ENCODE peak calls at places on chromosomes 7 and 10, in five cellular contexts. X is neuronal stem cell, Z is colonic mucosa, F is astrocyte, A is H1. I is an unnamed sample. For H3K4me1 and H3K36me3, the result is how much of the 10 kb centered on the place peaks cover.

GRCh38 chr7:134083766-134084487 is 43.2 kb upstream of the LRGUK start:
- DNase-seq in X (no peak), Z (no peak), F (peak), A (no peak), I (peak)

GRCh38 chr7:55509322-55509721 is 63.0 kb downstream of the VOPP1 start:
- DNase-seq in X (no peak), Z (no peak), F (peak), A (no peak), I (peak)

GRCh38 chr10:28468707-28469483 is 64.0 kb upstream of the WAC start:
- DNase-seq in X (no peak), Z (no peak), F (no peak), A (no peak), I (no peak)

GRCh38 chr10:52776471-52776903 is 3.9 kb upstream of the MBL2 start:
- DNase-seq in X (no peak), Z (no peak), F (no peak), A (no peak), I (no peak)

GRCh38 chr10:44697096-44697495 is 214.0 kb upstream of the TMEM72 start:
- DNase-seq in X (no peak), Z (no peak), F (peak), A (no peak), I (peak)

GRCh38 chr10:8873310-8873709 is 818.8 kb downstream of the GATA3 start:
- DNase-seq in X (no peak), Z (no peak), F (peak), A (no peak), I (no peak)

GRCh38 chr10:68471586-68472408 is at the start of gene DNA2:
- DNase-seq in X (peak), Z (peak), F (peak), A (peak), I (peak)

GRCh38 chr7:28811003-28811402 is 147.1 kb downstream of the TRIL start:
- DNase-seq in X (no peak), Z (no peak), F (peak), A (no peak), I (no peak)

GRCh38 chr10:132064771-132065437 is 842 bp upstream of the JAKMIP3 start:
- DNase-seq in X (no peak), Z (no peak), F (no peak), A (no peak), I (no peak)

GRCh38 chr10:132898391-132899053 is 43.8 kb downstream of the CFAP46 start:
- DNase-seq in X (no peak), Z (no peak), F (no peak), A (no peak), I (no peak)

GRCh38 chr10:129046074-129046681 is 420.9 kb upstream of the MGMT start:
- DNase-seq in X (no peak), Z (no peak), F (no peak), A (no peak), I (no peak)

GRCh38 chr10:15824498-15824897 is 35.8 kb downstream of the MINDY3 start:
- DNase-seq in X (no peak), Z (no peak), F (peak), A (no peak), I (peak)

GRCh38 chr10:118531105-118531851 is 64.2 kb downstream of the PRLHR start:
- DNase-seq in X (no peak), Z (no peak), F (no peak), A (no peak), I (no peak)

GRCh38 chr7:159004411-159004810 is 140.3 kb downstream of the VIPR2 start:
- DNase-seq in X (no peak), Z (no peak), F (no peak), A (no peak), I (no peak)

GRCh38 chr10:79123547-79123963 is 54.8 kb downstream of the ZMIZ1 start:
- DNase-seq in X (no peak), Z (no peak), F (peak), A (no peak), I (no peak)

GRCh38 chr7:111308691-111309090 is 217.8 kb downstream of the LRRN3 start:
- DNase-seq in X (no peak), Z (no peak), F (no peak), A (no peak), I (no peak)
- H3K4me1 ChIP-seq in X (under half), Z (under half), F (under half), A (under half), I (under half)

GRCh38 chr7:4787541-4787940 is 12.1 kb downstream of the AP5Z1 start:
- DNase-seq in X (no peak), Z (no peak), F (no peak), A (no peak), I (no peak)
- H3K36me3 ChIP-seq in X (half or more), Z (under half), F (under half), A (under half), I (half or more)

GRCh38 chr7:47501406-47501805 is 80.5 kb downstream of the TNS3 start:
- DNase-seq in X (no peak), Z (no peak), F (peak), A (no peak), I (peak)
- H3K9ac ChIP-seq in X (no peak), Z (peak), F (peak), A (no peak), I (no peak)

DNA sequence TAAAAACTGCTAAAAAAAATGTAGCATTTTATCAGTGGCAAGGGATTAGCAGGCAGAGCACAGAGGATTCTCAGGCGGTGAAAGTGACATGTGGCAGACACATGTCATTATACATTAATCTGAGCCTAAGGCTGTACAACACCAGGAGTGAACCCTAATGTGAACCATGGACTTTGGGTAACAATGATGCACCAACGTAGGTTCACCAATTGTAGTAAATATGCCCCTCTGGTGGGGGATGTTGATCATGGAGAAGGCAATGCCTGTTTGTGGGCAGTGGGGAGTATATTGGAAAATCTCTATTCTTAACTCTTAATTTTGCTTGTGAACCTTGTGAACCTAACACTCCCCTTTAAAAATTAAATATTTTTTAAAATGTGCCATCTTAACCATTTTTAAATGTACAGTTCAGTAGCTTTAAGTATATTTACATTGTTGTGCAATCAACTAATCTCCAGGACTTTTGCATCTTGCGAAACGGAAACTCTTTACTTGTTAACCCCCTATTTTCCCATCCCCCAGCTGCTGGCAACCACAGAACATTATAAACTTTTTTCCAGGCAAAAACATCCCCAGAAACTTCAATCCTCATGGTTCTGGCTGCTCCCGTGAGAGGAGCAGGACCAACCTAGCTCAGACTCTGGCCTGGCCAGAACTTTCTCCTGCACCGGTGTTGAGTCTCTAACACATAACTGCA is 29.9 kb downstream of the LRRC20 start:
- DNase-seq in X (no peak), Z (no peak), F (no peak), A (no peak), I (peak)
- H3K4me1 ChIP-seq in X (under half), Z (under half), F (under half), A (under half), I (under half)

GRCh38 chr10:124648738-124649137 is 95.4 kb downstream of the FAM53B start:
- DNase-seq in X (no peak), Z (peak), F (peak), A (no peak), I (peak)

GRCh38 chr10:124648131-124648475 is 96.1 kb downstream of the FAM53B start:
- DNase-seq in X (no peak), Z (no peak), F (no peak), A (no peak), I (no peak)

GRCh38 chr10:124649209-124649608 is 95.0 kb downstream of the FAM53B start:
- DNase-seq in X (no peak), Z (no peak), F (no peak), A (no peak), I (no peak)

GRCh38 chr10:124646483-124647352 is 97.5 kb downstream of the FAM53B start:
- DNase-seq in X (no peak), Z (peak), F (peak), A (no peak), I (no peak)

GRCh38 chr10:124647421-124648130 is 96.6 kb downstream of the FAM53B start:
- DNase-seq in X (no peak), Z (peak), F (no peak), A (no peak), I (peak)
- H3K36me3 ChIP-seq in X (under half), Z (under half), F (under half), A (under half), I (under half)

I was measured in adipocyte.